ENCODE peak calls at places on chromosomes 11 and 22, in four cellular contexts. P is T-helper 9 cell, C is AG04450, I is amniotic stem cell. R is an unnamed sample.

GRCh38 chr22:49765091-49765771 is 62.4 kb downstream of the BRD1 start:
- DNase-seq in P (no peak), C (no peak), I (no peak), R (no peak)

GRCh38 chr11:13391217-13391616 is 71.8 kb downstream of the BTBD10 start:
- DNase-seq in P (no peak), C (no peak), I (no peak), R (no peak)

GRCh38 chr11:61071208-61071681 is 31.0 kb upstream of the CD5 start:
- DNase-seq in P (peak), C (no peak), I (no peak), R (peak)

GRCh38 chr11:110355011-110355744 is 58.8 kb upstream of the RDX start:
- DNase-seq in P (no peak), C (no peak), I (no peak), R (no peak)

GRCh38 chr11:3942956-3943497 is 87.6 kb downstream of the STIM1 start:
- DNase-seq in P (no peak), C (no peak), I (no peak), R (no peak)

GRCh38 chr11:66330931-66331330 is 5.3 kb downstream of the RIN1 start:
- DNase-seq in P (no peak), C (no peak), I (no peak), R (no peak)

GRCh38 chr22:23831781-23832180 is 7.0 kb downstream of the DERL3 start:
- DNase-seq in P (no peak), C (no peak), I (no peak), R (no peak)

GRCh38 chr22:45510376-45511232 is 7.9 kb downstream of the FBLN1 start:
- DNase-seq in P (no peak), C (no peak), I (no peak), R (no peak)

GRCh38 chr22:17896552-17896951 is 122.3 kb upstream of the BID start:
- DNase-seq in P (no peak), C (no peak), I (no peak), R (no peak)

GRCh38 chr11:77191823-77192495 is 63.9 kb downstream of the MYO7A start:
- DNase-seq in P (no peak), C (no peak), I (no peak), R (peak)

GRCh38 chr11:64661146-64661545 is 61.9 kb downstream of the NRXN2 start:
- DNase-seq in P (no peak), C (peak), I (no peak), R (no peak)

GRCh38 chr11:1460396-1460795 is 26.2 kb downstream of the MOB2 start:
- DNase-seq in P (no peak), C (peak), I (no peak), R (no peak)

GRCh38 chr11:69978841-69979614 is 99.1 kb upstream of the ANO1 start:
- DNase-seq in P (no peak), C (no peak), I (no peak), R (no peak)

GRCh38 chr22:32325416-32325801 is 32.3 kb upstream of the RFPL3 start:
- DNase-seq in P (no peak), C (no peak), I (no peak), R (no peak)

GRCh38 chr11:99020324-99021225 is at the start of gene CNTN5:
- DNase-seq in P (no peak), C (no peak), I (no peak), R (no peak)

GRCh38 chr11:19892387-19892786 is 179.8 kb downstream of the NAV2 start:
- DNase-seq in P (no peak), C (no peak), I (no peak), R (no peak)

GRCh38 chr22:42207918-42208317 is 62.5 kb downstream of the TCF20 start:
- DNase-seq in P (no peak), C (no peak), I (no peak), R (no peak)

GRCh38 chr11:75383246-75383645 is 16.1 kb upstream of the RPS3 start:
- DNase-seq in P (no peak), C (no peak), I (no peak), R (no peak)

GRCh38 chr11:26043665-26044064 is 288.3 kb upstream of the ANO3 start:
- DNase-seq in P (no peak), C (no peak), I (no peak), R (no peak)

GRCh38 chr11:1028291-1028540 is 8.3 kb downstream of the MUC6 start:
- DNase-seq in P (no peak), C (no peak), I (no peak), R (no peak)

GRCh38 chr22:41482319-41482935 is 13.5 kb downstream of the ACO2 start:
- DNase-seq in P (no peak), C (no peak), I (no peak), R (no peak)

GRCh38 chr11:14773755-14774154 is 118.3 kb downstream of the CYP2R1 start:
- DNase-seq in P (no peak), C (no peak), I (no peak), R (no peak)

GRCh38 chr11:128567130-128567529 is 20.2 kb downstream of the ETS1 start:
- DNase-seq in P (no peak), C (no peak), I (no peak), R (no peak)

GRCh38 chr11:118708296-118708695 is 28.8 kb upstream of the TREH start:
- DNase-seq in P (no peak), C (no peak), I (no peak), R (no peak)

GRCh38 chr22:48492371-48493320 is 1335.0 kb downstream of the BRD1 start:
- DNase-seq in P (no peak), C (peak), I (peak), R (no peak)

GRCh38 chr11:17883946-17884345 is 128.9 kb downstream of the SERGEF start:
- DNase-seq in P (no peak), C (no peak), I (no peak), R (no peak)

GRCh38 chr11:11977206-11977938 is 31.1 kb downstream of the DKK3 start:
- DNase-seq in P (no peak), C (peak), I (peak), R (no peak)

GRCh38 chr11:35040221-35040942 is 98.6 kb upstream of the CD44 start:
- DNase-seq in P (peak), C (no peak), I (no peak), R (peak)

GRCh38 chr11:99489561-99489960 is 468.8 kb downstream of the CNTN5 start:
- DNase-seq in P (no peak), C (no peak), I (no peak), R (no peak)

GRCh38 chr11:2799881-2800654 is 85.5 kb downstream of the CDKN1C start:
- DNase-seq in P (no peak), C (no peak), I (no peak), R (peak)

GRCh38 chr11:75311858-75312288 is 39.6 kb downstream of the ARRB1 start:
- DNase-seq in P (no peak), C (no peak), I (no peak), R (no peak)

GRCh38 chr22:30047364-30047738 is 32.9 kb upstream of the HORMAD2 start:
- DNase-seq in P (no peak), C (no peak), I (no peak), R (no peak)

GRCh38 chr22:46087816-46088277 is 62.5 kb upstream of the PPARA start:
- DNase-seq in P (no peak), C (peak), I (peak), R (no peak)

GRCh38 chr11:134667175-134667500 is 255.1 kb upstream of the B3GAT1 start:
- DNase-seq in P (no peak), C (no peak), I (no peak), R (no peak)

GRCh38 chr11:70526116-70527045 is 128.1 kb downstream of the CTTN start:
- DNase-seq in P (no peak), C (no peak), I (no peak), R (no peak)

GRCh38 chr22:24592846-24593809 is at the start of gene LRRC75B:
- DNase-seq in P (no peak), C (peak), I (peak), R (no peak)

GRCh38 chr22:37638351-37639069 is 959 bp upstream of the SH3BP1 start:
- DNase-seq in P (no peak), C (no peak), I (no peak), R (no peak)

GRCh38 chr11:77082838-77083552 is 16.2 kb downstream of the CAPN5 start:
- DNase-seq in P (no peak), C (no peak), I (no peak), R (peak)

GRCh38 chr11:100740440-100740839 is 53.4 kb downstream of the ARHGAP42 start:
- DNase-seq in P (no peak), C (no peak), I (no peak), R (no peak)

GRCh38 chr11:9397746-9398680 is 13.6 kb downstream of the IPO7 start:
- DNase-seq in P (no peak), C (no peak), I (no peak), R (no peak)